ENCODE peak calls at places on chromosomes 1 and 21, in five cellular contexts. A, K, D, Z and B are unnamed samples.

GRCh38 chr21:41641821-41642368 is 125.0 kb downstream of the RIPK4 start:
- DNase-seq in A (no peak), K (peak; percentile 85), D (no peak), Z (peak; percentile 94), B (peak; percentile 95)

GRCh38 chr1:174967845-174968705 is 31.7 kb upstream of the CACYBP start:
- DNase-seq in K (no peak), Z (no peak), A (no peak), D (peak; percentile 75), B (no peak)

GRCh38 chr21:19218163-19218562 is 814.6 kb upstream of the TMPRSS15 start:
- DNase-seq in Z (no peak), A (no peak), D (no peak), K (no peak), B (no peak)

GRCh38 chr1:86515597-86515996 is 31.3 kb upstream of the CLCA4 start:
- DNase-seq in Z (no peak), D (no peak), A (no peak), K (no peak), B (peak; percentile 41)

GRCh38 chr1:48526045-48526714 is 54.2 kb upstream of the SPATA6 start:
- DNase-seq in D (no peak), K (no peak), A (no peak), Z (peak; percentile 35), B (peak; percentile 32)

GRCh38 chr1:53148123-53148522 is 5.7 kb upstream of the SLC1A7 start:
- DNase-seq in A (no peak), Z (peak; percentile 91), K (peak; percentile 85), D (no peak), B (no peak)

GRCh38 chr1:212671342-212672031 is 28.2 kb downstream of the BATF3 start:
- DNase-seq in A (no peak), Z (peak; percentile 69), K (no peak), D (no peak), B (peak; percentile 41)

GRCh38 chr1:164768045-164768402 is 209.0 kb downstream of the PBX1 start:
- DNase-seq in D (no peak), Z (peak; percentile 32), A (no peak), K (no peak), B (peak; percentile 44)

GRCh38 chr1:34500451-34500850 is 254.4 kb upstream of the GJB5 start:
- DNase-seq in Z (no peak), D (peak; percentile 11), A (no peak), K (no peak), B (peak; percentile 3)

GRCh38 chr1:33300673-33301072 is 20.2 kb downstream of the A3GALT2 start:
- DNase-seq in K (no peak), Z (peak; percentile 86), A (no peak), D (no peak), B (peak; percentile 94)

GRCh38 chr1:32138965-32139364 is 31.1 kb downstream of the KPNA6 start:
- DNase-seq in K (peak; percentile 32), Z (peak; percentile 55), A (no peak), D (no peak), B (peak; percentile 57)

GRCh38 chr1:39776400-39776713 is 5.2 kb upstream of the OXCT2 start:
- DNase-seq in K (no peak), A (no peak), D (no peak), Z (no peak), B (no peak)

GRCh38 chr1:216183427-216183826 is 239.8 kb downstream of the USH2A start:
- DNase-seq in K (peak; percentile 51), Z (peak; percentile 40), A (no peak), D (no peak), B (no peak)

GRCh38 chr1:3409737-3410434 is 44.6 kb upstream of the ARHGEF16 start:
- DNase-seq in D (no peak), Z (peak; percentile 23), K (peak; percentile 8), A (no peak), B (peak; percentile 64)

GRCh38 chr1:247209306-247209900 is 37.6 kb upstream of the ZNF124 start:
- DNase-seq in D (peak; percentile 17), A (no peak), Z (peak; percentile 1), K (no peak), B (peak; percentile 4)

GRCh38 chr1:227043755-227044154 is 103.7 kb downstream of the COQ8A start:
- DNase-seq in A (no peak), K (peak; percentile 15), D (peak; percentile 44), Z (peak; percentile 77), B (peak; percentile 62)

GRCh38 chr1:112298558-112298957 is 97.5 kb upstream of the CTTNBP2NL start:
- DNase-seq in D (peak; percentile 19), K (peak; percentile 5), Z (peak; percentile 42), A (no peak), B (peak; percentile 70)

GRCh38 chr1:94236021-94236491 is 1.3 kb downstream of the ARHGAP29 start:
- DNase-seq in K (no peak), Z (peak; percentile 8), A (no peak), D (no peak), B (peak; percentile 45)

GRCh38 chr1:202710070-202711025 is at the start of gene SYT2:
- DNase-seq in K (no peak), A (no peak), Z (no peak), D (peak; percentile 40), B (no peak)

GRCh38 chr1:203871114-203871875 is 9.9 kb downstream of the SNRPE start:
- DNase-seq in D (peak; percentile 47), A (no peak), K (peak; percentile 41), Z (peak; percentile 80), B (peak; percentile 85)

GRCh38 chr1:169928438-169929209 is 34.9 kb upstream of the SCYL3 start:
- DNase-seq in K (peak; percentile 39), A (no peak), Z (peak; percentile 72), D (peak; percentile 72), B (peak; percentile 76)

GRCh38 chr1:14924012-14924452 is 229.5 kb upstream of the TMEM51 start:
- DNase-seq in Z (peak; percentile 71), A (peak; percentile 11), K (no peak), D (peak; percentile 55), B (peak; percentile 30)

GRCh38 chr1:16120940-16121410 is 34.9 kb downstream of the EPHA2 start:
- DNase-seq in D (no peak), Z (no peak), K (no peak), A (no peak), B (no peak)